ENCODE peak calls at places on chromosomes 7 and 10, in nine cellular contexts. U, X, G, D, E, A, V, P and I are unnamed samples.

GRCh38 chr7:111053035-111053434 is 37.9 kb upstream of the LRRN3 start:
- DNase-seq in U (no peak), X (no peak), G (no peak), D (no peak), E (no peak), A (no peak), V (no peak), P (no peak), I (no peak)

GRCh38 chr10:3770611-3771110 is 14.3 kb downstream of the KLF6 start:
- DNase-seq in U (no peak), X (no peak), G (no peak), D (no peak), E (no peak), A (no peak), V (no peak), P (no peak), I (no peak)

GRCh38 chr7:14739496-14740185 is 162.9 kb downstream of the DGKB start:
- DNase-seq in U (no peak), X (no peak), G (no peak), D (no peak), E (no peak), A (no peak), V (no peak), P (no peak), I (no peak)

GRCh38 chr7:41190615-41191014 is 512.3 kb downstream of the INHBA start:
- DNase-seq in U (no peak), X (no peak), G (no peak), D (no peak), E (peak; percentile 6), A (no peak), V (no peak), P (no peak), I (no peak)

GRCh38 chr7:123711832-123712293 is 36.9 kb downstream of the WASL start:
- DNase-seq in U (no peak), X (no peak), G (no peak), D (no peak), E (no peak), A (no peak), V (no peak), P (no peak), I (no peak)

GRCh38 chr7:15554744-15555143 is 7.1 kb downstream of the AGMO start:
- DNase-seq in U (no peak), X (no peak), G (no peak), D (no peak), E (no peak), A (no peak), V (no peak), P (no peak), I (no peak)

GRCh38 chr7:39952378-39952777 is 2.3 kb downstream of the CDK13 start:
- DNase-seq in U (no peak), X (peak; percentile 31), G (no peak), D (no peak), E (peak; percentile 31), A (no peak), V (no peak), P (no peak), I (no peak)

GRCh38 chr7:134515569-134516468 is 11.5 kb upstream of the AKR1B10 start:
- DNase-seq in U (no peak), X (peak; percentile 85), G (no peak), D (no peak), E (peak; percentile 88), A (no peak), V (no peak), P (no peak), I (no peak)

GRCh38 chr10:129761981-129762956 is 201.8 kb downstream of the EBF3 start:
- DNase-seq in U (no peak), X (no peak), G (no peak), D (no peak), E (no peak), A (no peak), V (no peak), P (no peak), I (no peak)